ENCODE peak calls at places on chromosomes 16 and 17, in six cellular contexts. M is CD8-positive, alpha-beta memory T cell; O is ACHN; E is substantia nigra; G is WTC11; B is NCI-H146. J is an unnamed sample.

GRCh38 chr17:40326014-40326831 is 17.2 kb downstream of the RARA start:
- DNase-seq in M (peak; percentile 85), O (no peak), E (no peak), G (no peak), B (no peak), J (no peak)

GRCh38 chr16:1787322-1788094 is 4.7 kb downstream of the NUBP2 start:
- DNase-seq in M (no peak), O (no peak), E (no peak), G (no peak), B (no peak), J (no peak)

GRCh38 chr16:79653337-79654000 is 52.9 kb upstream of the MAF start:
- DNase-seq in M (no peak), O (no peak), E (no peak), G (no peak), B (no peak), J (no peak)

GRCh38 chr16:30005341-30006094 is 5.3 kb downstream of the DOC2A start:
- DNase-seq in M (peak; percentile 61), O (peak; percentile 64), E (no peak), G (no peak), B (peak; percentile 20), J (peak; percentile 69)

GRCh38 chr17:80892900-80893603 is 98.6 kb upstream of the CHMP6 start:
- DNase-seq in M (peak; percentile 81), O (peak; percentile 98), E (no peak), G (no peak), B (peak; percentile 60), J (no peak)

GRCh38 chr16:11354733-11355574 is 9.7 kb downstream of the RMI2 start:
- DNase-seq in M (peak; percentile 84), O (no peak), E (no peak), G (no peak), B (no peak), J (no peak)

GRCh38 chr16:79176987-79177386 is 423.6 kb downstream of the MAF start:
- DNase-seq in M (no peak), O (no peak), E (no peak), G (no peak), B (no peak), J (no peak)

GRCh38 chr17:82529914-82530300 is 10.4 kb downstream of the FOXK2 start:
- DNase-seq in M (no peak), O (no peak), E (no peak), G (no peak), B (no peak), J (no peak)

GRCh38 chr16:66480265-66481080 is 53.4 kb downstream of the BEAN1 start:
- DNase-seq in M (no peak), O (no peak), E (no peak), G (no peak), B (no peak), J (no peak)

GRCh38 chr16:77581706-77582105 is 140.6 kb upstream of the NUDT7 start:
- DNase-seq in M (no peak), O (no peak), E (no peak), G (no peak), B (no peak), J (no peak)

GRCh38 chr16:58212824-58213655 is 15.1 kb upstream of the CSNK2A2 start:
- DNase-seq in M (no peak), O (no peak), E (no peak), G (no peak), B (no peak), J (no peak)

GRCh38 chr17:49967621-49968379 is 1.2 kb upstream of the DLX4 start:
- DNase-seq in M (no peak), O (no peak), E (no peak), G (no peak), B (no peak), J (no peak)

GRCh38 chr17:80640379-80641071 is 95.9 kb downstream of the RPTOR start:
- DNase-seq in M (no peak), O (no peak), E (no peak), G (no peak), B (no peak), J (no peak)

GRCh38 chr16:57606847-57607501 is 21.5 kb upstream of the ADGRG1 start:
- DNase-seq in M (no peak), O (no peak), E (no peak), G (no peak), B (peak; percentile 93), J (no peak)

J was measured in Calu3.